ENCODE peak calls at places on chromosomes 7 and 10, in eight cellular contexts. V is nephron progenitor cell; S is mammary epithelial cell; Y is activated CD4-positive, alpha-beta T cell treated with anti-CD3 and anti-CD28 coated beads, Interleukin-2, amount 50 U/mL, for 24 hours; X is activated CD8-positive, alpha-beta memory T cell treated with anti-CD3 and anti-CD28 coated beads for 48 hours; P is HEK293T; B is adrenal gland; J is GM03348. F is an unnamed sample.

GRCh38 chr10:124279882-124280281 is 138.8 kb downstream of the OAT start:
- DNase-seq in V (no peak), S (no peak), Y (no peak), X (no peak), P (no peak), B (no peak), J (no peak), F (no peak)

GRCh38 chr7:10780400-10780747 is 193.3 kb upstream of the PHF14 start:
- DNase-seq in V (no peak), S (no peak), Y (no peak), X (no peak), P (no peak), B (no peak), J (no peak), F (no peak)

GRCh38 chr10:89337493-89337892 is 9.7 kb downstream of the IFIT3 start:
- DNase-seq in V (no peak), S (peak), Y (no peak), X (no peak), P (no peak), B (no peak), J (no peak), F (no peak)

GRCh38 chr7:86202833-86203232 is 440.9 kb upstream of the GRM3 start:
- DNase-seq in V (no peak), S (no peak), Y (no peak), X (no peak), P (no peak), B (no peak), J (no peak), F (no peak)

GRCh38 chr7:139340808-139341057 is 404 bp upstream of the FMC1 start:
- DNase-seq in V (no peak), S (no peak), Y (no peak), X (no peak), P (no peak), B (no peak), J (no peak), F (peak)

GRCh38 chr7:158827411-158828342 is 1.6 kb downstream of the ESYT2 start:
- DNase-seq in V (no peak), S (peak), Y (no peak), X (no peak), P (no peak), B (no peak), J (no peak), F (no peak)

GRCh38 chr10:61903184-61903990 is 1.9 kb downstream of the ARID5B start:
- DNase-seq in V (peak), S (peak), Y (peak), X (no peak), P (peak), B (peak), J (peak), F (no peak)

GRCh38 chr7:100804681-100805431 is 22.5 kb downstream of the EPHB4 start:
- DNase-seq in V (no peak), S (no peak), Y (no peak), X (no peak), P (no peak), B (no peak), J (no peak), F (no peak)

GRCh38 chr10:72727128-72727527 is 35.2 kb downstream of the MCU start:
- DNase-seq in V (no peak), S (no peak), Y (no peak), X (no peak), P (no peak), B (no peak), J (peak), F (no peak)

GRCh38 chr7:98879198-98879988 is 1.1 kb downstream of the TRRAP start:
- DNase-seq in V (no peak), S (peak), Y (peak), X (peak), P (peak), B (no peak), J (peak), F (no peak)

GRCh38 chr7:102085223-102085772 is 201.4 kb upstream of the SH2B2 start:
- DNase-seq in V (no peak), S (no peak), Y (no peak), X (no peak), P (no peak), B (no peak), J (no peak), F (no peak)

GRCh38 chr7:1695800-1696454 is 25.9 kb downstream of the ELFN1 start:
- DNase-seq in V (no peak), S (no peak), Y (no peak), X (no peak), P (no peak), B (peak), J (no peak), F (no peak)

GRCh38 chr7:7114575-7115291 is 67.6 kb upstream of the C1GALT1 start:
- DNase-seq in V (no peak), S (no peak), Y (no peak), X (no peak), P (no peak), B (no peak), J (no peak), F (peak)

GRCh38 chr10:19651549-19651948 is 164.7 kb upstream of the PLXDC2 start:
- DNase-seq in V (no peak), S (peak), Y (no peak), X (no peak), P (no peak), B (no peak), J (peak), F (no peak)

GRCh38 chr7:7693881-7694280 is 24.5 kb downstream of the RPA3 start:
- DNase-seq in V (no peak), S (peak), Y (no peak), X (no peak), P (no peak), B (no peak), J (peak), F (no peak)

GRCh38 chr10:5684971-5685763 is 529 bp downstream of the TASOR2 start:
- DNase-seq in V (peak), S (peak), Y (peak), X (peak), P (peak), B (peak), J (peak), F (no peak)

GRCh38 chr7:87984088-87984487 is 50.0 kb downstream of the ADAM22 start:
- DNase-seq in V (no peak), S (no peak), Y (no peak), X (no peak), P (no peak), B (no peak), J (no peak), F (no peak)

GRCh38 chr10:35040761-35041501 is 49.2 kb downstream of the CUL2 start:
- DNase-seq in V (no peak), S (peak), Y (no peak), X (no peak), P (peak), B (no peak), J (peak), F (no peak)

GRCh38 chr10:43228783-43229207 is 38.1 kb downstream of the RASGEF1A start:
- DNase-seq in V (peak), S (no peak), Y (no peak), X (no peak), P (no peak), B (peak), J (no peak), F (no peak)

GRCh38 chr7:140659727-140660396 is 12.9 kb upstream of the ADCK2 start:
- DNase-seq in V (no peak), S (no peak), Y (no peak), X (no peak), P (no peak), B (no peak), J (no peak), F (no peak)

GRCh38 chr10:62103857-62104256 is 164.8 kb downstream of the RTKN2 start:
- DNase-seq in V (no peak), S (no peak), Y (no peak), X (no peak), P (no peak), B (no peak), J (no peak), F (no peak)

GRCh38 chr10:30759423-30759822 is 129.9 kb upstream of the LYZL2 start:
- DNase-seq in V (no peak), S (no peak), Y (no peak), X (no peak), P (no peak), B (no peak), J (no peak), F (no peak)

GRCh38 chr7:111864291-111864976 is 302.1 kb upstream of the IMMP2L start:
- DNase-seq in V (no peak), S (no peak), Y (no peak), X (no peak), P (no peak), B (no peak), J (no peak), F (no peak)

GRCh38 chr7:41816111-41816510 is 113.2 kb upstream of the INHBA start:
- DNase-seq in V (no peak), S (no peak), Y (no peak), X (no peak), P (no peak), B (no peak), J (no peak), F (no peak)

GRCh38 chr7:128831178-128831993 is 1.2 kb downstream of the FLNC start:
- DNase-seq in V (peak), S (no peak), Y (no peak), X (no peak), P (peak), B (no peak), J (peak), F (no peak)

GRCh38 chr7:110975476-110975875 is 115.5 kb upstream of the LRRN3 start:
- DNase-seq in V (no peak), S (no peak), Y (no peak), X (no peak), P (no peak), B (no peak), J (no peak), F (no peak)

GRCh38 chr7:47520408-47520807 is 61.5 kb downstream of the TNS3 start:
- DNase-seq in V (no peak), S (no peak), Y (no peak), X (no peak), P (no peak), B (peak), J (peak), F (no peak)

GRCh38 chr7:3095046-3095445 is 51.4 kb upstream of the CARD11 start:
- DNase-seq in V (no peak), S (no peak), Y (no peak), X (no peak), P (no peak), B (peak), J (no peak), F (no peak)

GRCh38 chr10:95268438-95268837 is 22.4 kb downstream of the PDLIM1 start:
- DNase-seq in V (no peak), S (peak), Y (no peak), X (no peak), P (no peak), B (peak), J (no peak), F (no peak)

GRCh38 chr10:5876181-5876768 is 13.4 kb downstream of the ANKRD16 start:
- DNase-seq in V (no peak), S (peak), Y (no peak), X (no peak), P (no peak), B (no peak), J (peak), F (no peak)

GRCh38 chr7:121473645-121474300 is 77.7 kb upstream of the FAM3C start:
- DNase-seq in V (no peak), S (no peak), Y (no peak), X (no peak), P (no peak), B (no peak), J (no peak), F (no peak)

F was measured in NCI-H2081 treated with DMSO at 0.1 percent for 48 hours.